ENCODE peak calls at places on chromosomes 4 and X, in seven cellular contexts. Z is brain microvascular endothelial cell, W is GM12878, B is mucosa of descending colon, E is WERI-Rb-1, Q is lower leg skin, L is osteocyte. K is an unnamed sample.

GRCh38 chr4:110823251-110823650 is 200.4 kb upstream of the PITX2 start:
- DNase-seq in Z (peak; percentile 60), W (no peak), B (no peak), E (no peak), Q (no peak), L (no peak), K (peak; percentile 12)

GRCh38 chrX:72003811-72004750 is 93.4 kb downstream of the NHSL2 start:
- DNase-seq in Z (no peak), W (no peak), B (peak; percentile 48), E (peak; percentile 53), Q (peak; percentile 83), L (peak; percentile 88), K (peak; percentile 56)

GRCh38 chr4:101356928-101357327 is 9.6 kb upstream of the PPP3CA start:
- DNase-seq in Z (peak; percentile 86), W (no peak), B (no peak), E (no peak), Q (no peak), L (no peak), K (peak; percentile 94)

GRCh38 chr4:71259911-71260331 is 78.9 kb upstream of the SLC4A4 start:
- DNase-seq in Z (no peak), W (no peak), B (no peak), E (no peak), Q (no peak), L (no peak), K (no peak)

GRCh38 chrX:53284684-53285447 is 3.5 kb upstream of the IQSEC2 start:
- DNase-seq in Z (peak; percentile 30), W (peak; percentile 8), B (no peak), E (peak; percentile 66), Q (peak; percentile 91), L (no peak), K (peak; percentile 26)

GRCh38 chr4:104394409-104394813 is 100.3 kb downstream of the CXXC4 start:
- DNase-seq in Z (no peak), W (no peak), B (peak; percentile 22), E (peak; percentile 63), Q (no peak), L (no peak), K (no peak)

GRCh38 chr4:64882311-64883086 is 473.2 kb upstream of the TECRL start:
- DNase-seq in Z (no peak), W (no peak), B (no peak), E (peak; percentile 65), Q (no peak), L (no peak), K (no peak)

GRCh38 chr4:103008875-103009729 is 10.4 kb downstream of the SLC9B1 start:
- DNase-seq in Z (peak; percentile 66), W (peak; percentile 46), B (no peak), E (peak; percentile 22), Q (no peak), L (no peak), K (peak; percentile 75)

GRCh38 chr4:63919636-63920365 is 489.4 kb downstream of the TECRL start:
- DNase-seq in Z (no peak), W (no peak), B (no peak), E (no peak), Q (no peak), L (no peak), K (no peak)

GRCh38 chrX:22141061-22141460 is 108.9 kb downstream of the PHEX start:
- DNase-seq in Z (no peak), W (no peak), B (no peak), E (no peak), Q (no peak), L (no peak), K (no peak)

GRCh38 chrX:10233173-10233572 is 76.4 kb downstream of the CLCN4 start:
- DNase-seq in Z (no peak), W (no peak), B (no peak), E (no peak), Q (no peak), L (no peak), K (peak; percentile 1)

GRCh38 chr4:19983072-19983471 is 268.6 kb upstream of the SLIT2 start:
- DNase-seq in Z (peak; percentile 92), W (no peak), B (no peak), E (no peak), Q (no peak), L (no peak), K (peak; percentile 97)

GRCh38 chr4:39614487-39615162 is 24.0 kb downstream of the SMIM14 start:
- DNase-seq in Z (peak; percentile 29), W (no peak), B (no peak), E (no peak), Q (no peak), L (no peak), K (peak; percentile 82)

GRCh38 chr4:10013722-10014121 is 7.6 kb downstream of the SLC2A9 start:
- DNase-seq in Z (peak; percentile 38), W (no peak), B (peak; percentile 65), E (peak; percentile 81), Q (no peak), L (no peak), K (no peak)

GRCh38 chrX:12791253-12792228 is at the start of gene PRPS2:
- DNase-seq in Z (peak; percentile 6), W (no peak), B (peak; percentile 82), E (peak; percentile 75), Q (peak; percentile 93), L (no peak), K (peak; percentile 32)

GRCh38 chr4:127623755-127624087 is 9.0 kb upstream of the INTU start:
- DNase-seq in Z (peak; percentile 37), W (no peak), B (no peak), E (no peak), Q (no peak), L (no peak), K (peak; percentile 70)

GRCh38 chr4:41814565-41814964 is 66.0 kb upstream of the PHOX2B start:
- DNase-seq in Z (peak; percentile 1), W (no peak), B (no peak), E (peak; percentile 47), Q (no peak), L (no peak), K (peak; percentile 1)

DNA sequence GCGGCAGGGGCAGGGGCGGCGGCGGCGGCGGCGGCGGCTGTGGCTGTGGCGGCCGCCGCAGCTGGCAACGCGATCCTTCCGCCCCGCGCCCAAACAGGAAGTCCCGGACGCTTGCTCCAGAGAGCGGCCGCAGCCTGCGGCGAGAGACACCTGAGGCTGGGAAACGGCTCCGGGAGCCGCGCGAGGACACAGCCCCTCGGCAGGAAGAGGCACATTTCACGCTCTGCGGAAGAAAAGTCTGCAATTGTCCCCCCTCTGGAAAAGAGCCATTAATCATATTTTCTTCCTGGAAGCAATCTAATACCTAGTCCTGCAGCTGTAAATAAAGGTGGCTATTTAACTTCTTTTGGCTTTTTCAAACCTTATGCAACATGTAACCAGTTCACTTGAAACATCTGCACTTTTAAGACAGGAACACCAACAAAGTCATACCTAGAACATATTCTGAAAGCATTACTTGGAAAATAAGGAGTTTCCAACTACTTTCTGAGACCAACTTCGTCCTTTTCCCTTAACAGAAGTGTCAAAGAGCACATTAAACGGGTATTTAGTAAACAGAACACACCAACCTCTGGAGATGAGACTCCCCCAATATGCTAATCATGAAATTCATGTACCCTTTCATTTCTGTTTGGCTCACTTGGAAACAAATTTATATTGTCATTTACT is 69.0 kb downstream of the NOCT start:
- DNase-seq in Z (no peak), W (peak; percentile 16), B (no peak), E (no peak), Q (no peak), L (no peak), K (no peak)
- TF ChIP-seq CTCF in Z (no peak), W (no peak), B (peak; percentile 25), E (no peak), Q (no peak), L (no peak), K (no peak)

GRCh38 chr4:88569944-88570455 is 22.3 kb upstream of the HERC3 start:
- DNase-seq in Z (no peak), W (no peak), B (no peak), E (no peak), Q (no peak), L (no peak), K (no peak)

GRCh38 chr4:88573286-88573994 is 18.8 kb upstream of the HERC3 start:
- DNase-seq in Z (no peak), W (no peak), B (no peak), E (no peak), Q (no peak), L (no peak), K (no peak)

GRCh38 chr4:88575222-88575621 is 17.1 kb upstream of the HERC3 start:
- DNase-seq in Z (no peak), W (no peak), B (no peak), E (no peak), Q (no peak), L (no peak), K (no peak)

GRCh38 chr4:88573995-88574394 is 18.3 kb upstream of the HERC3 start:
- DNase-seq in Z (peak; percentile 12), W (no peak), B (no peak), E (no peak), Q (no peak), L (no peak), K (peak; percentile 13)
- TF ChIP-seq CTCF in Z (peak; percentile 59), W (no peak), B (no peak), E (no peak), Q (no peak), L (peak; percentile 36), K (peak; percentile 35)

GRCh38 chr4:7816771-7817170 is 122.9 kb downstream of the AFAP1 start:
- DNase-seq in Z (no peak), W (no peak), B (no peak), E (no peak), Q (no peak), L (no peak), K (no peak)

GRCh38 chr4:7813674-7814073 is 126.0 kb downstream of the AFAP1 start:
- DNase-seq in Z (peak; percentile 71), W (no peak), B (no peak), E (no peak), Q (peak; percentile 25), L (no peak), K (peak; percentile 81)

GRCh38 chr4:7815981-7816380 is 123.7 kb downstream of the AFAP1 start:
- DNase-seq in Z (no peak), W (no peak), B (no peak), E (no peak), Q (no peak), L (no peak), K (no peak)

GRCh38 chr4:7814451-7814850 is 125.2 kb downstream of the AFAP1 start:
- DNase-seq in Z (no peak), W (no peak), B (no peak), E (no peak), Q (peak; percentile 77), L (no peak), K (no peak)

DNA sequence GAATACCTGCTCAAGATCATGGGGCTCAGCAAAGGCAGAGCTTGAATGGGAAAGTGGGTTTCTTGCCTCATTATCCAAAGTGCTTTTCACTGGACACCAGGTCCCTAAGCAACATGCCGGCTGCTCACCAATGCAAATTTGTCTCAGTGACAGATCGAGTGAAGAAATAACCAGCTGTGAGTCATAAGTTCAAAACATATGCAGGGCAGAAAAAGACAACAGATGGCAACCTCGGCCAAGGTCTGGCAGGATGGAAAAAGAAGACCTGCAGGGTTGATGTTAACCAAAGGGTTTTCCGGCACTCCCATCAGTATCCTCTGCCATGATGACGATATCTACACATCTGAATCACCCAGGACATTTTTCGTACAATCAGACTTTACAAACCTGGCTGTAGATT is 124.1 kb downstream of the AFAP1 start:
- DNase-seq in Z (peak; percentile 72), W (no peak), B (no peak), E (no peak), Q (no peak), L (no peak), K (peak; percentile 86)
- TF ChIP-seq CTCF in Z (peak; percentile 34), W (no peak), B (no peak), E (no peak), Q (no peak), L (peak; percentile 34), K (no peak)

GRCh38 chrX:134761788-134762187 is 103.5 kb upstream of the PLAC1 start:
- DNase-seq in Z (no peak), W (no peak), B (no peak), E (no peak), Q (no peak), L (no peak), K (no peak)
- TF ChIP-seq CTCF in Z (peak; percentile 61), W (peak; percentile 43), B (no peak), E (peak; percentile 46), Q (no peak), L (peak; percentile 55), K (peak; percentile 54)